ENCODE peak calls at places on chromosomes 5 and 9, in six cellular contexts. Q is HepG2, C is K562, F is WTC11, T is HCT116, P is H1. X is an unnamed sample.
A peak's percentile ranks its signal among the peaks of the same experiment; 100 is the strongest.

GRCh38 chr5:80961376-80962281 is 1.5 kb downstream of the RASGRF2 start:
- DNase-seq in Q (peak; percentile 54), C (no peak), F (no peak), T (no peak), P (no peak), X (peak; percentile 19)

GRCh38 chr5:74786851-74787250 is 19.8 kb downstream of the NSA2 start:
- DNase-seq in Q (no peak), C (no peak), F (no peak), T (no peak), P (no peak), X (no peak)

GRCh38 chr5:93592866-93593265 is 9.8 kb downstream of the NR2F1 start:
- DNase-seq in Q (no peak), C (no peak), F (no peak), T (no peak), P (no peak), X (no peak)

GRCh38 chr9:90965141-90965910 is 163.7 kb downstream of the SYK start:
- DNase-seq in Q (no peak), C (no peak), F (no peak), T (no peak), P (no peak), X (no peak)

GRCh38 chr9:109272745-109273144 is 48.1 kb downstream of the EPB41L4B start:
- DNase-seq in Q (no peak), C (no peak), F (no peak), T (no peak), P (no peak), X (no peak)

GRCh38 chr9:83069651-83070050 is 6.7 kb upstream of the RASEF start:
- DNase-seq in Q (no peak), C (no peak), F (no peak), T (no peak), P (no peak), X (no peak)

GRCh38 chr5:55592388-55593114 is 57.8 kb upstream of the PLPP1 start:
- DNase-seq in Q (no peak), C (no peak), F (no peak), T (no peak), P (no peak), X (no peak)

GRCh38 chr9:38243993-38244392 is 148.5 kb upstream of the ALDH1B1 start:
- DNase-seq in Q (no peak), C (no peak), F (no peak), T (no peak), P (peak; percentile 14), X (no peak)

GRCh38 chr5:122874179-122874875 is 28.9 kb downstream of the SNX24 start:
- DNase-seq in Q (no peak), C (no peak), F (no peak), T (no peak), P (no peak), X (no peak)

GRCh38 chr9:90803860-90804593 is 2.4 kb downstream of the SYK start:
- DNase-seq in Q (no peak), C (no peak), F (no peak), T (no peak), P (no peak), X (no peak)

GRCh38 chr9:99057665-99058625 is 47.0 kb upstream of the TGFBR1 start:
- DNase-seq in Q (no peak), C (peak; percentile 61), F (no peak), T (no peak), P (no peak), X (no peak)

GRCh38 chr9:9100070-9100469 is 1300.5 kb upstream of the DMAC1 start:
- DNase-seq in Q (no peak), C (no peak), F (no peak), T (no peak), P (no peak), X (no peak)

GRCh38 chr5:171764265-171764664 is 21.4 kb upstream of the SMIM23 start:
- DNase-seq in Q (no peak), C (no peak), F (no peak), T (no peak), P (peak; percentile 28), X (no peak)

GRCh38 chr5:132050661-132051371 is 9.6 kb upstream of the IL3 start:
- DNase-seq in Q (no peak), C (no peak), F (no peak), T (no peak), P (peak; percentile 32), X (no peak)

GRCh38 chr9:72428329-72428728 is 63.3 kb upstream of the ZFAND5 start:
- DNase-seq in Q (no peak), C (no peak), F (no peak), T (no peak), P (no peak), X (no peak)

GRCh38 chr9:137708590-137709284 is 89.9 kb downstream of the EHMT1 start:
- DNase-seq in Q (no peak), C (no peak), F (peak; percentile 8), T (no peak), P (no peak), X (no peak)

GRCh38 chr5:111172504-111172903 is 51.7 kb upstream of the CAMK4 start:
- DNase-seq in Q (no peak), C (peak; percentile 24), F (peak; percentile 26), T (no peak), P (no peak), X (peak; percentile 12)

GRCh38 chr5:56011835-56012234 is 17.1 kb upstream of the IL6ST start:
- DNase-seq in Q (no peak), C (no peak), F (no peak), T (no peak), P (no peak), X (no peak)

GRCh38 chr5:104297076-104297475 is 734.5 kb upstream of the NUDT12 start:
- DNase-seq in Q (no peak), C (no peak), F (no peak), T (peak; percentile 3), P (no peak), X (no peak)

GRCh38 chr5:122385286-122385685 is 73.2 kb downstream of the SNCAIP start:
- DNase-seq in Q (no peak), C (no peak), F (no peak), T (no peak), P (no peak), X (no peak)

GRCh38 chr5:612498-613424 is 621 bp downstream of the CEP72 start:
- DNase-seq in Q (no peak), C (no peak), F (no peak), T (peak; percentile 16), P (peak; percentile 63), X (peak; percentile 45)

GRCh38 chr5:134070979-134071849 is 43.3 kb upstream of the TCF7 start:
- DNase-seq in Q (peak; percentile 72), C (peak; percentile 42), F (peak; percentile 69), T (no peak), P (peak; percentile 75), X (no peak)

GRCh38 chr9:101247297-101247696 is 137.5 kb downstream of the BAAT start:
- DNase-seq in Q (no peak), C (no peak), F (no peak), T (no peak), P (no peak), X (no peak)

GRCh38 chr9:93674580-93675335 is 98.4 kb downstream of the PHF2 start:
- DNase-seq in Q (no peak), C (no peak), F (peak; percentile 1), T (no peak), P (peak; percentile 37), X (no peak)

GRCh38 chr5:179732918-179733763 is 519 bp downstream of the MAML1 start:
- DNase-seq in Q (no peak), C (no peak), F (peak; percentile 52), T (no peak), P (peak; percentile 67), X (peak; percentile 49)

GRCh38 chr9:5869315-5870019 is 21.2 kb upstream of the MLANA start:
- DNase-seq in Q (peak; percentile 34), C (peak; percentile 65), F (peak; percentile 63), T (peak; percentile 8), P (peak; percentile 70), X (peak; percentile 33)

DNA sequence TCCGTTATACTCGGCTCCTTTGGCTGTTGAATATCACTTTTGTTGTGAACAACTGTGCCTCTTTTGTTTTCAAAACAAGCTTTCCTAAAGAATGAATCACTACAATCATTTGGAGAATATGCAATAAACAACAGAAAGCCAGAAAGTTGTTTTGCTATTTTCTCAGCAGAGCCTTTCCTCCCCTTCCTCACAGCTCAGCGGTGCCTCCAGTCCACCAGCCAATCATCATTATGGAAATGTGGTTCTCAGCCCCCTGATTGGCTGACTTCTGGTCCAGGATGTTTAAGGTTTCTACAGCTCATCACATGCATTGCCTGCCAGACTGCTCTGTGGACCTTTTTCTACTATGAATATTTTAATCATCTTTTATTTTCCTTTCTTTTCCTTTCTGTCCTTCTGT is 9.1 kb upstream of the ZNF608 start:
- DNase-seq in Q (peak; percentile 21), C (peak; percentile 70), F (no peak), T (no peak), P (no peak), X (peak; percentile 75)
- TF ChIP-seq SP1 in Q (no peak), C (no peak), F (no peak), T (no peak), P (no peak), X (no peak)

DNA sequence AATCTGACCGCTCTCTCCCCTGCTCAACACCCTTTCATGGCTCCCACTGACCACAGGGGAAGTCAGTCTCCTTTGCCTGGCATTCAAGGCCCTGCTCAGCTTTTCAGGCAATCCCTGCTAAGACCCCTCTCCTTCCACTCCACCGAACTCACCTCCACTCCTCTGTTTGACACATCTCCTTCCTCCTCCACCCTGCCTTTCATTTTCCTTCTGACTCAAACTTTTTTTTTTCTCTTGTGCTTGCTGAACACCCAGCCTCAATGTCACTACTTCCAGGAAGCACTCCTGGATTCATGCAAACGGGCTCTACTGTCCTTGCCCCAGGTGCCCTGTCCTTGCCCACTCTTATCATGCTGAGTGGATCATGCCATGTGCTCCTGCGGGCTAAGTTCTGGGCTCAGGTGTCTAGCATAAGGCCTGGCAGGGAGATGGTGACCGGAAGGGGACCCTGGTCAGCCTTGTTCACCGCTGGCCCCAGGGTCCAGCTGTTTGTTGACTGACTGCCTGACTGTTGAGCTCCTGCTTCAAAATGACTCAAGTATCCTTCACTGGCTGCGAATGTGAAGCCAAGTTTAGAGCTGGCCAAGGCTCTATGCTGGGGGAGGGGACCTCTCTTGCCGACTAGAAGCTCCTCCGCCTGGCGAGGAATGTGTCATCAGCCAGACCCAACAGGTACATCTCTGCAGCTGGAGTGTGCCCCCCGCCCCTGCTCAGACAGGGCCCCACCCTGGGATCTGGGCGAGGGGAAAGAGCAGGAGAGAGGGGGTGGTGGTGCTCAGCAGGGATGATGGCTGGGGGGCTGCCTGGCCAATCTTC is 6.2 kb downstream of the NR5A1 start:
- DNase-seq in Q (no peak), C (no peak), F (no peak), T (no peak), P (no peak), X (no peak)
- TF ChIP-seq SP1 in Q (no peak), C (no peak), F (no peak), T (no peak), P (no peak), X (no peak)

DNA sequence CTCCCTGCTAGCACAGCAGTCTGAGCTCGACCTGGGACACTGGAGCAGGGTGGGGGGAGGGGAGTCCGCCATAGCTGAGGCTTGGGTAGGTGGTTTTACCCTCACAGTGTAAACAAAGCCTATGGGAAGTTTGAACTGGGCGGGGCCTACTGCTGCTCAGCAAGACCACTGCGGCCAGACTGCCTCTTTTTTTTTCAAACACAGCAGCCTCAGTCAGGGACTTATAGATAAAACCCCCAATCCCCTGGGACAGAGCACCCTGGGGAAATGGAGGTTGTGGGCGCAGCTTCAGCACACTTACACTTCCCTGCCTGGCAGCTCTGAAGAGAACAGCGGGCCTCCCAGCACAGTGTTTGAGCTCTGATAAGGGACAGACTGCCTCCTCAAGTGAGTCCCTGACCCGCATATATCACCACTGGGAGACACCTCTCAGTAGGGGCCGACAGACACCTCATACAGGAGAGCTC is 151.1 kb upstream of the APC start:
- DNase-seq in Q (peak; percentile 58), C (peak; percentile 33), F (peak; percentile 16), T (no peak), P (no peak), X (no peak)
- TF ChIP-seq SP1 in Q (no peak), C (no peak), F (no peak), T (no peak), P (no peak), X (no peak)

GRCh38 chr9:118222375-118222774 is 518.2 kb downstream of the TLR4 start:
- DNase-seq in Q (no peak), C (no peak), F (peak; percentile 10), T (no peak), P (no peak), X (no peak)
- TF ChIP-seq SP1 in Q (no peak), C (no peak), F (no peak), T (no peak), P (no peak), X (no peak)